ENCODE peak calls at places on chromosomes 5 and 9, in seven cellular contexts. U is OCI-LY7, J is astrocyte of the spinal cord, D is AG04450, N is choroid plexus epithelial cell, T is astrocyte of the cerebellum, R is testis. V is an unnamed sample.

GRCh38 chr5:98556707-98557106 is 216.8 kb upstream of the RGMB start:
- DNase-seq in U (no peak), J (peak), D (no peak), N (peak), T (no peak), R (no peak), V (no peak)

GRCh38 chr5:87116821-87117512 is 150.7 kb upstream of the RASA1 start:
- DNase-seq in U (no peak), J (no peak), D (no peak), N (no peak), T (no peak), R (no peak), V (peak)

GRCh38 chr5:158718738-158719505 is 380.8 kb downstream of the EBF1 start:
- DNase-seq in U (no peak), J (peak), D (no peak), N (peak), T (no peak), R (no peak), V (no peak)

GRCh38 chr5:119019431-119020348 is 31.3 kb upstream of the DTWD2 start:
- DNase-seq in U (peak), J (no peak), D (no peak), N (no peak), T (no peak), R (no peak), V (no peak)

GRCh38 chr5:169778622-169779596 is 141.8 kb downstream of the DOCK2 start:
- DNase-seq in U (peak), J (no peak), D (no peak), N (no peak), T (no peak), R (no peak), V (peak)

GRCh38 chr5:93294996-93295395 is 286.0 kb downstream of the NR2F1-AS1 start:
- DNase-seq in U (no peak), J (no peak), D (no peak), N (no peak), T (no peak), R (no peak), V (no peak)

GRCh38 chr9:129560849-129561248 is 60.1 kb downstream of the C9orf50 start:
- DNase-seq in U (no peak), J (no peak), D (no peak), N (peak), T (no peak), R (no peak), V (no peak)

GRCh38 chr9:5630038-5630507 is 1.2 kb downstream of the RIC1 start:
- DNase-seq in U (peak), J (peak), D (no peak), N (peak), T (peak), R (no peak), V (peak)

GRCh38 chr9:112705773-112706427 is 12.0 kb downstream of the INIP start:
- DNase-seq in U (no peak), J (peak), D (no peak), N (peak), T (peak), R (peak), V (no peak)

GRCh38 chr9:108786756-108787663 is 68.8 kb downstream of the ACTL7B start:
- DNase-seq in U (no peak), J (peak), D (no peak), N (peak), T (no peak), R (no peak), V (no peak)

GRCh38 chr5:14265574-14265973 is 122.4 kb downstream of the TRIO start:
- DNase-seq in U (no peak), J (peak), D (peak), N (peak), T (peak), R (no peak), V (no peak)

GRCh38 chr5:159586941-159587340 is 256.7 kb upstream of the IL12B start:
- DNase-seq in U (no peak), J (no peak), D (no peak), N (no peak), T (no peak), R (no peak), V (no peak)

GRCh38 chr9:107478805-107479204 is 10.8 kb downstream of the KLF4 start:
- DNase-seq in U (no peak), J (no peak), D (no peak), N (no peak), T (no peak), R (no peak), V (no peak)

GRCh38 chr5:127612441-127613141 is 36.3 kb upstream of the CTXN3 start:
- DNase-seq in U (no peak), J (no peak), D (no peak), N (peak), T (no peak), R (no peak), V (no peak)

GRCh38 chr5:180315762-180316212 is 23.9 kb upstream of the MAPK9 start:
- DNase-seq in U (peak), J (peak), D (no peak), N (peak), T (peak), R (peak), V (peak)

GRCh38 chr5:150492621-150493020 is 15.3 kb upstream of the NDST1 start:
- DNase-seq in U (no peak), J (no peak), D (no peak), N (peak), T (no peak), R (no peak), V (no peak)

GRCh38 chr9:32550046-32550608 is 2.0 kb upstream of the SMIM27 start:
- DNase-seq in U (peak), J (peak), D (no peak), N (peak), T (no peak), R (peak), V (no peak)

GRCh38 chr5:153511632-153512031 is 21.2 kb downstream of the GRIA1 start:
- DNase-seq in U (no peak), J (no peak), D (no peak), N (no peak), T (no peak), R (no peak), V (no peak)

GRCh38 chr5:91955610-91956009 is 572.5 kb upstream of the ARRDC3 start:
- DNase-seq in U (no peak), J (no peak), D (no peak), N (no peak), T (no peak), R (no peak), V (no peak)

GRCh38 chr9:130053109-130053503 is 600 bp upstream of the GPR107 start:
- DNase-seq in U (no peak), J (no peak), D (no peak), N (no peak), T (no peak), R (no peak), V (no peak)

GRCh38 chr9:6907772-6908381 is 150.1 kb downstream of the KDM4C start:
- DNase-seq in U (no peak), J (peak), D (peak), N (peak), T (peak), R (no peak), V (no peak)

GRCh38 chr9:99819484-99820329 is 2.0 kb upstream of the NR4A3 start:
- DNase-seq in U (peak), J (peak), D (peak), N (peak), T (peak), R (peak), V (peak)

GRCh38 chr9:113299800-113300292 is 3.3 kb downstream of the RNF183 start:
- DNase-seq in U (no peak), J (no peak), D (no peak), N (peak), T (no peak), R (no peak), V (no peak)

GRCh38 chr9:126842977-126843799 is 17.3 kb upstream of the ZBTB34 start:
- DNase-seq in U (no peak), J (no peak), D (no peak), N (no peak), T (no peak), R (peak), V (no peak)

GRCh38 chr5:140000332-140000731 is 42.8 kb downstream of the NRG2 start:
- DNase-seq in U (no peak), J (no peak), D (no peak), N (no peak), T (no peak), R (no peak), V (no peak)

GRCh38 chr5:142000709-142001484 is 11.9 kb downstream of the GNPDA1 start:
- DNase-seq in U (no peak), J (peak), D (no peak), N (peak), T (no peak), R (peak), V (no peak)
- TF ChIP-seq CTCF in U (peak), J (peak), D (peak), N (peak), T (peak), R (peak), V (no peak)

GRCh38 chr5:84080908-84081307 is 303.8 kb downstream of the EDIL3 start:
- DNase-seq in U (no peak), J (no peak), D (no peak), N (no peak), T (no peak), R (no peak), V (no peak)
- TF ChIP-seq CTCF in U (no peak), J (no peak), D (no peak), N (peak), T (peak), R (no peak), V (no peak)

DNA sequence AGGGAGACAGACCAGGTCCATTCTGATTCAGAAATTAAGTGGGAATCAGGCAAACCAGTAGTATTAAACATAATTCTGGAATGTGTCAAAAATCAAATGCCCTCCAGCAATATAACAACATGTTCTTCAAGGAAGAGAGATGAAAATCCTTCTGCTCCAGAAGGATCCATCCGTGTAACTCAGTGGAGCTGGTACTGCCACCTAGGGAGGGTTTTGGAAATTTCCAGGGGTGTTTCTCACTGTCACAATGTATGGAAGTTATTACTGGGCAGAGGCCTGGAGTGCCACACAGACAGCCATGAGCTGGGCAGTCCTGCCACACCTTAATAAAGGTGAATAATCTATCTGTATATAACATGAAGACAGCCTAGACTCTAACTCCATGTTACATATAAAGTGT is 87.5 kb downstream of the TTLL11 start:
- DNase-seq in U (no peak), J (peak), D (no peak), N (peak), T (no peak), R (no peak), V (no peak)
- TF ChIP-seq CTCF in U (peak), J (peak), D (peak), N (peak), T (peak), R (peak), V (no peak)

DNA sequence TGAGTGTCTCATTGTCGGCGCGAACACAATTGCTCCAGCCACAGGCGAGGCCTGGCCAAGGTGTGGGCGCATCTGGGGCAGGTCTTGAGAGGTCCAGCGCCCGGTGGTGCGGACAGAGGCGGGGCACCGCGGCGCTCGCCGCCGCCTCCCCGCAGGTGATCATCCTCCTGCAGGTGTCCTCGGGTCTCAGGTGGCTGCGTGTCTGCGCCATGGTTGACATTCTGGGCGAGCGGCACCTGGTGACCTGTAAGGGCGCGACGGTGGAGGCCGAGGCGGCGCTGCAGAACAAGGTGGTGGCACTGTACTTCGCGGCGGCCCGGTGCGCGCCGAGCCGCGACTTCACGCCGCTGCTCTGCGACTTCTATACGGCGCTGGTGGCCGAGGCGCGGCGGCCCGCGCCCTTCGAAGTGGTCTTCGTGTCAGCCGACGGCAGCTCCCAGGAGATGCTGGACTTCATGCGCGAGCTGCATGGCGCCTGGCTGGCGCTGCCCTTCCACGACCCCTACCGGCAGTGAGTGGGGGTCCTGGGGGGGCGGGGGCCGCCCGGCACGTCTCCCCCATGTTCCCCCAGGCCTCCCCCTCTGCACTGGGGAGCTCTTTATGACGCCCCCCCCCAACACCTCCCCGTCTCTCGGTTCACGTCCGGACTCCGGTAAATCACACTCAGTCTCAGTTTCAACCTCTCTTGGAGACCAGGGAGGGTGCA is 401 bp downstream of the NXNL2 start:
- DNase-seq in U (no peak), J (no peak), D (no peak), N (no peak), T (no peak), R (no peak), V (no peak)
- TF ChIP-seq CTCF in U (no peak), J (no peak), D (no peak), N (peak), T (no peak), R (no peak), V (no peak)

DNA sequence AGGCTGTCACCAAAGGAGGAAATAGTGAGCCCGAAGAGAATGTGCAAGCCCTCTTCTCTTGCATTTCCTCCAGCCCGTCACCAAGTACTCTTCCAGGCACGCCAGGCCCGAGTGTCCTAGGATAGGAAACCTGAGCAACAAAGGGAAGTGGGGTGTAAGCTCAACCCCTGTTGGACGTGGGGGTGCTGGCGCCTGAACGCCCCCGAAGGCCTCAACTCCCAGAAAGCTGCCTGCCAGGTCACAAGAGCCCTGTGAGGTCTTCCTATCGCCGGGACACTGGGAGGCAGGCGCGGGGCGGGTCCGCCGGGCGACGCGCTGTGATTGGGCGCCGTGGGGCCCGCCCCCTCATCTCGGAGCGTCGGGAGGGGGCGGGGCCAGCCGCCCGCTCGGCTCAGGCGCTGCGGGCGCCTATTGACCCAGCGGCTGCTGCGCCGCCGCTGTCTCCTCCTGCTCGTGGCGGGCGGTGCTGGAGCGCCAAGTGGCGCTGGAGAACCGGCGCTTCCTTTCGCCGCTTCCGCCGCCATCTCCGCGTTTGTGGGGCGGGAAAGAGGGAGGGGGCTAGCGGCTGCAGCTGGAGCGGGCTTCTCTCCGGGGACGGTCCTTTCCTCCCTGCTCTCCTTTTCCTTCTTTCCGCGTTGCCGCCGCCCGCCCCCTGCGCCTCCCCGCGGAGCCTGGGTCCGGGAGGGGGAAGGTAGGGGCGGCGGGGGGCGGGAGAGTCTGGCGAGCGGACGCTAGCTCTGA is 558 bp upstream of the MAN2A1 start:
- DNase-seq in U (peak), J (peak), D (peak), N (peak), T (peak), R (peak), V (peak)
- TF ChIP-seq CTCF in U (no peak), J (no peak), D (no peak), N (peak), T (peak), R (peak), V (no peak)